ENCODE peak calls at places on chromosomes 16 and 17, in six cellular contexts. F, C, M, T, D and O are unnamed samples. For H3K9me3, the result is how much of the 10 kb centered on the place peaks cover.

GRCh38 chr17:55410722-55411462 is 10.7 kb downstream of the MMD start:
- DNase-seq in F (peak), C (no peak), M (no peak), T (no peak), D (no peak), O (no peak)

GRCh38 chr16:85015481-85016177 is 4.3 kb upstream of the ZDHHC7 start:
- DNase-seq in F (no peak), C (no peak), M (no peak), T (no peak), D (no peak), O (no peak)

GRCh38 chr16:86952769-86953168 is 364.4 kb downstream of the C16orf95 start:
- DNase-seq in F (no peak), C (no peak), M (no peak), T (no peak), D (no peak), O (no peak)

GRCh38 chr17:65173951-65174683 is 36.9 kb downstream of the RGS9 start:
- DNase-seq in F (no peak), C (no peak), M (no peak), T (no peak), D (peak), O (no peak)

GRCh38 chr17:35786941-35787432 is 8.5 kb downstream of the MMP28 start:
- DNase-seq in F (no peak), C (no peak), M (no peak), T (no peak), D (no peak), O (no peak)

GRCh38 chr17:78645421-78646295 is 68.5 kb upstream of the DNAH17 start:
- DNase-seq in F (no peak), C (peak), M (no peak), T (no peak), D (peak), O (no peak)

GRCh38 chr17:9150407-9151090 is 129.2 kb downstream of the NTN1 start:
- DNase-seq in F (no peak), C (no peak), M (no peak), T (no peak), D (no peak), O (no peak)

GRCh38 chr16:7590934-7591333 is 258.3 kb downstream of the RBFOX1 start:
- DNase-seq in F (no peak), C (no peak), M (no peak), T (no peak), D (no peak), O (no peak)

DNA sequence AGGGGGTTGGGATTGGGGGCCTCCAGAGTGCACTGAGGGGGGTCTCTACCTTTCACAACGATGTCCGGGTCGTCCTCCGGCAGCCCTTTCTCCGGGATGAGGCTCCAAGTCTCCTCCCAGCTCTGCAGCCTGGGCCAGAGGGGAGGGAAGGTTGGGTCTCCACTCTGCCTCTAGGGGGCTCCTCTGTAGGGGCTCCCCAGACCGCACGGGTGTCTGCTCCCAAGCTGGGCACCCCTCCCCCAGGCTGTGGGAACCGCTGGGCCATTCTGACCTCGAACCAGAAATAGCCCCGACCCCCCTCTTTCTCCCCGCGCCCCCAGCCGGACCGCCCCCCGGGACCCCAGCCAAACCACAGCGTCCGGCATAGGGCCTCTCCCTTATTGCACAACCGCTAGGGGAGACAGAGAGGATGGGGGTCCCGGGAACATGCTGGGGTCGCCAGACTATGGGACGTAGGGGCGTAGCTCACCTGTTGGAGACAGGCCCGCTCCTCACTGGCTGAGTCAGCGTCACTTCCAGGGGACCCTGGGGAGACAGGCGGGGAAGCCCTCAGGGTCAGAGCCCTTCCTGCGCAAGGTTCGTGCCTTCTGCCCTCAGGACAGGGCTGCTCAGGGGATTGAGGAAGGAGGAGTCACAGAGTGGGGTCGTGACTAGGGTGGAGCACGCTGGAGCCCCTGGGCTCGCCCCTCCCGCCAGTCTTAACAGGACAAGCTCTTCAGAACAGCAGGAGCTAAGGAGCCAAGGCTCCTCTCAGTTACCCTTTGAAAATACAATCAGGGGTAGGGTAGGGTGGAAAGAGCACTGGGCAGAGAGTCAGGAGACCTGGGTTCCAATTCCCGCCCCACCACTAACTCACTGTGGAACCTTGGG is 2.7 kb downstream of the PLEKHH3 start:
- DNase-seq in F (peak), C (no peak), M (no peak), T (no peak), D (peak), O (no peak)
- TF ChIP-seq ZNF274 in F (no peak), C (no peak), M (no peak), T (no peak), D (no peak), O (no peak)

GRCh38 chr16:3377917-3378316 is 22.2 kb downstream of the OR2C1 start:
- DNase-seq in F (peak), C (no peak), M (no peak), T (no peak), D (no peak), O (no peak)
- H3K9me3 ChIP-seq in F (under half), C (under half), M (under half), T (under half), D (under half), O (half or more)

GRCh38 chr16:27428035-27428785 is 26.2 kb downstream of the IL21R start:
- DNase-seq in F (no peak), C (no peak), M (no peak), T (no peak), D (no peak), O (no peak)
- TF ChIP-seq ZNF274 in F (no peak), C (no peak), M (no peak), T (no peak), D (no peak), O (no peak)

GRCh38 chr16:35605921-35606320 is 2146.5 kb downstream of the TP53TG3F start:
- DNase-seq in F (no peak), C (no peak), M (no peak), T (no peak), D (no peak), O (no peak)
- H3K9me3 ChIP-seq in F (half or more), C (under half), M (under half), T (under half), D (under half), O (under half)